ENCODE peak calls at places on chromosomes 6 and 20, in ten cellular contexts. C, O, V, I, E, K, R, M, L and T are unnamed samples.
A peak's percentile ranks its signal among the peaks of the same experiment; 100 is the strongest.

GRCh38 chr6:31581511-31582229 is 554 bp downstream of the LTB start:
- DNase-seq in C (no peak), O (no peak), V (no peak), I (no peak), E (no peak), K (no peak), R (no peak), M (no peak), L (no peak), T (no peak)

GRCh38 chr20:59633646-59634045 is 29.3 kb downstream of the PHACTR3 start:
- DNase-seq in C (no peak), O (no peak), V (no peak), I (no peak), E (no peak), K (no peak), R (no peak), M (no peak), L (no peak), T (no peak)

GRCh38 chr20:51712501-51713212 is 55.5 kb downstream of the ATP9A start:
- DNase-seq in C (peak; percentile 29), O (no peak), V (no peak), I (peak; percentile 70), E (no peak), K (no peak), R (peak; percentile 42), M (peak; percentile 39), L (peak; percentile 26), T (peak; percentile 49)

GRCh38 chr6:138545621-138545980 is 46.3 kb upstream of the NHSL1 start:
- DNase-seq in C (no peak), O (no peak), V (no peak), I (no peak), E (no peak), K (no peak), R (no peak), M (peak; percentile 24), L (peak; percentile 47), T (peak; percentile 86)

GRCh38 chr6:144899161-144899560 is 614.0 kb downstream of the UTRN start:
- DNase-seq in C (no peak), O (no peak), V (peak; percentile 76), I (no peak), E (no peak), K (no peak), R (no peak), M (no peak), L (no peak), T (peak; percentile 44)

GRCh38 chr6:20569000-20569610 is 34.8 kb downstream of the CDKAL1 start:
- DNase-seq in C (no peak), O (no peak), V (no peak), I (no peak), E (no peak), K (no peak), R (peak; percentile 51), M (no peak), L (no peak), T (no peak)

GRCh38 chr20:18133962-18134361 is 3.7 kb upstream of the KAT14 start:
- DNase-seq in C (no peak), O (no peak), V (no peak), I (no peak), E (no peak), K (no peak), R (no peak), M (peak; percentile 3), L (no peak), T (no peak)

GRCh38 chr20:19828233-19828632 is 70.2 kb downstream of the RIN2 start:
- DNase-seq in C (no peak), O (peak; percentile 64), V (no peak), I (no peak), E (no peak), K (no peak), R (peak; percentile 59), M (peak; percentile 26), L (no peak), T (peak; percentile 64)

GRCh38 chr6:13395272-13396237 is 67.2 kb upstream of the TBC1D7 start:
- DNase-seq in C (peak; percentile 79), O (peak; percentile 54), V (peak; percentile 50), I (no peak), E (no peak), K (no peak), R (no peak), M (peak; percentile 89), L (peak; percentile 77), T (peak; percentile 90)

GRCh38 chr6:1836690-1837089 is 227.0 kb downstream of the FOXC1 start:
- DNase-seq in C (no peak), O (no peak), V (no peak), I (no peak), E (no peak), K (no peak), R (no peak), M (no peak), L (no peak), T (no peak)

GRCh38 chr20:37600486-37600885 is 72.8 kb upstream of the BLCAP start:
- DNase-seq in C (no peak), O (no peak), V (no peak), I (no peak), E (no peak), K (no peak), R (no peak), M (no peak), L (no peak), T (no peak)

GRCh38 chr6:134002821-134003220 is 49.6 kb downstream of the SLC2A12 start:
- DNase-seq in C (no peak), O (no peak), V (no peak), I (no peak), E (no peak), K (no peak), R (no peak), M (no peak), L (no peak), T (peak; percentile 50)

GRCh38 chr6:149325648-149326236 is 8.2 kb downstream of the TAB2 start:
- DNase-seq in C (no peak), O (no peak), V (no peak), I (no peak), E (no peak), K (no peak), R (no peak), M (no peak), L (no peak), T (no peak)

GRCh38 chr20:32354592-32355416 is 3.3 kb upstream of the ASXL1 start:
- DNase-seq in C (no peak), O (no peak), V (no peak), I (no peak), E (no peak), K (no peak), R (no peak), M (no peak), L (no peak), T (peak; percentile 70)

DNA sequence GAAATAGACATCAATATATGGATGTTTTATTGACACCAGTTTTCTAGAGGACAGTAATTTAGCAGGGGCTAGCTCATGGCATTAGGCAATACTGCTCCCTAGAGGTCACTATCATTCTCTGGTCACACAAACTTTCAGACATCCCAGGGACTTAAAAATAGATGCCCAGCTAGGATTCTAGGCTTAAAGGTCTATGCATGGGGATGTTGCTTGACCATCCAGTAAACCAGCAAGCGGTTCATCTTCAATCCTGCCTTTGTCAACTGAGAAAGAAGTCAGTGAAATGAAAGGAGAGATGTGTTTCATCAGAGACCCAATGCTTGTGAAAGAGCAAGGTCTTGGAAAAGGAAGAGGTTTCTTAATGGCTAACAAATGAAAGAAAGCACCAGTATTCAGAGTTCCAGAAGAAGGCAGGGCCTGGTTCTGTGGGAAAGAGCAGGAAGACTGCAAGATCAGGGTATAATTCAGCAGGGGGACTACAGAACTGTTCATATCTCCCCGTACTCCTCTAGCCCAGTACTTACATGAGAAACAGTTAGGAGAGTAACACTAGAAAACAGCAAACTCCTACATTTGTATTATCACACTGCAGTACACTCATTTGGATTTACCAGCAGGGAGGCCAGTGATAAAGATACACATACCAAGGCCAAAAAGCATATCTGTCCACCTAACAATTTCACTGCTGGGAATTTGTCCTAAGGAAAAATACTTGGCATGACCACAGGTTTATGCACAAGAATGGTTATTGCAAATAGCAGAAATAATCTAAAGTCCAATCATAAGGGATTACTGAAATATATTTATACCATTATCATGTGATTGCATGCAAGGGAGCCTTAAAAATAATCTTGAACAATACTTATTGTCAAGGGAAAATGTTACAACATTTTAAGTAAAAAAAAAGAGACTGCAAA is 151.4 kb upstream of the LAMA2 start:
- DNase-seq in C (no peak), O (peak; percentile 18), V (no peak), I (no peak), E (no peak), K (no peak), R (peak; percentile 48), M (peak; percentile 4), L (no peak), T (peak; percentile 77)
- TF ChIP-seq CTCF in C (no peak), O (peak; percentile 40), V (peak; percentile 69), I (peak; percentile 81), E (peak; percentile 75), K (no peak), R (peak; percentile 78), M (peak; percentile 56), L (peak; percentile 33), T (peak; percentile 75)

DNA sequence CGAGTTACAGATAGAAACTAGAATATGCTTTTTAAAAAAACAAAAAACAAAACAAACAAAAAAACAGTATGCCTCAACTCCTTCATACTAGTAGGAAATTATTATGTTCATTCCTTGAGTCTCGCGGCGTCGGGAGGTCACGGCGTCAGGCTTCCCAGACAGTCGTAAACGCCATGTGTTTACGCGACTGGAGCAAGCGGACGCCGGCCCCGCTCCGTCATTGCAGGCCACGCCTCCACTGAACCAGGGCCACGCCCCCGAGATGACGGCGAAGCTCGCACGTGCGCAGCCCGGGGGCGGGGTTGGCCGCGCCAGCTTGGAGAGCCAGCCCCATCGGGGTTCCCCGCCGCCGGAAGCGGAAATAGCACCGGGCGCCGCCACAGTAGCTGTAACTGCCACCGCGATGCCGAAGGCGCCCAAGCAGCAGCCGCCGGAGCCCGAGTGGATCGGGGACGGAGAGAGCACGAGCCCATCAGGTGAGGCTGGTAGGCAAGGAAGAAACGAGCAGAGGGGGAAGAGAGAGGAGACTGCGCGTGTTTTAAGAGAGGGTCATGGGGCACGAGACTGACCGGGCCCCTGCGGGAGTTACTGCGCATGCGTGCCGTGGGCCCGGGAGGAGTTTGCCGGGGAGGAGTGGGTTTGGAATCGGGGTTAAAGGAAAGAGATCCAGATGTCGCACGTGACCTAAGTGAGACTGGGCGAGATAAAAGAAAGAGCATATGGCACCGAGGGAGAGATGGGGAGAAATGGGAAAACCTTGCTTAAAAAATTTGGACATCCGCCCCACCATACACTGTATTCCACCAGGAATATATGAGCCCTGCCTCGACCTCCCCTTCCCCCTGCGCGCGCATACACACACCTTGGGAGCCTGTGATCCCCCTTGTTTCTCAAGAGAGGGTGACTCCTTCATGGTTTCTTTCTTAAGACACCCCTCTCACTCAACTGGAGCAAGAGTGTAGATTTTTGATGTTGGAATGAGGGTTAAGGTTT is at the start of gene ABCF1:
- DNase-seq in C (peak; percentile 99), O (peak; percentile 96), V (peak; percentile 91), I (peak; percentile 99), E (peak; percentile 98), K (peak; percentile 99), R (peak; percentile 98), M (peak; percentile 98), L (peak; percentile 100), T (peak; percentile 98)
- TF ChIP-seq CTCF in C (no peak), O (no peak), V (no peak), I (no peak), E (no peak), K (no peak), R (no peak), M (no peak), L (no peak), T (no peak)

GRCh38 chr6:130964289-130964688 is 98.8 kb downstream of the EPB41L2 start:
- DNase-seq in C (no peak), O (no peak), V (no peak), I (no peak), E (no peak), K (no peak), R (no peak), M (no peak), L (no peak), T (no peak)
- TF ChIP-seq CTCF in C (no peak), O (no peak), V (no peak), I (no peak), E (no peak), K (no peak), R (no peak), M (no peak), L (no peak), T (no peak)

GRCh38 chr6:10505529-10505928 is 15.6 kb upstream of the GCNT2 start:
- DNase-seq in C (no peak), O (no peak), V (no peak), I (no peak), E (no peak), K (no peak), R (no peak), M (no peak), L (no peak), T (peak; percentile 57)
- TF ChIP-seq CTCF in C (no peak), O (no peak), V (no peak), I (no peak), E (no peak), K (no peak), R (no peak), M (no peak), L (no peak), T (peak; percentile 4)